ENCODE peak calls at places on chromosome 1, in seven cellular contexts. One of them, this sample, is unnamed.

GRCh38 chr1:59156526-59157196 is 140.2 kb upstream of the FGGY start:
- DNase-seq in AG10803: peak; percentile 33
- DNase-seq in stimulated activated CD8-positive, alpha-beta memory T cell treated with anti-CD3 and anti-CD28 coated beads, Interleukin-2, amount 100 ng/mL, for 1 hour: no peak
- DNase-seq in Calu3: no peak
- DNase-seq in HTR-8/SVneo: no peak
- DNase-seq in GM12891: no peak
- DNase-seq in stimulated activated naive B cell treated with anti-CD40 and anti-IgM and Interleukin-4, amounts not matched to agents 10 μg/mL and 1 μg/mL and 100 μg/mL, for 72 hours: no peak
- DNase-seq in this sample: no peak

GRCh38 chr1:46196609-46197008 is 1.6 kb downstream of the POMGNT1 start:
- DNase-seq in AG10803: no peak
- DNase-seq in stimulated activated CD8-positive, alpha-beta memory T cell treated with anti-CD3 and anti-CD28 coated beads, Interleukin-2, amount 100 ng/mL, for 1 hour: no peak
- DNase-seq in Calu3: no peak
- DNase-seq in HTR-8/SVneo: no peak
- DNase-seq in GM12891: no peak
- DNase-seq in stimulated activated naive B cell treated with anti-CD40 and anti-IgM and Interleukin-4, amounts not matched to agents 10 μg/mL and 1 μg/mL and 100 μg/mL, for 72 hours: no peak
- DNase-seq in this sample: no peak

GRCh38 chr1:65319141-65319540 is 9.8 kb downstream of the DNAJC6 start:
- DNase-seq in AG10803: no peak
- DNase-seq in stimulated activated CD8-positive, alpha-beta memory T cell treated with anti-CD3 and anti-CD28 coated beads, Interleukin-2, amount 100 ng/mL, for 1 hour: no peak
- DNase-seq in Calu3: no peak
- DNase-seq in HTR-8/SVneo: no peak
- DNase-seq in GM12891: no peak
- DNase-seq in stimulated activated naive B cell treated with anti-CD40 and anti-IgM and Interleukin-4, amounts not matched to agents 10 μg/mL and 1 μg/mL and 100 μg/mL, for 72 hours: no peak
- DNase-seq in this sample: no peak

GRCh38 chr1:160576430-160576829 is 2.9 kb downstream of the CD84 start:
- DNase-seq in AG10803: no peak
- DNase-seq in stimulated activated CD8-positive, alpha-beta memory T cell treated with anti-CD3 and anti-CD28 coated beads, Interleukin-2, amount 100 ng/mL, for 1 hour: no peak
- DNase-seq in Calu3: no peak
- DNase-seq in HTR-8/SVneo: no peak
- DNase-seq in GM12891: no peak
- DNase-seq in stimulated activated naive B cell treated with anti-CD40 and anti-IgM and Interleukin-4, amounts not matched to agents 10 μg/mL and 1 μg/mL and 100 μg/mL, for 72 hours: no peak
- DNase-seq in this sample: no peak

GRCh38 chr1:234941711-234942320 is 186.8 kb downstream of the TOMM20 start:
- DNase-seq in AG10803: no peak
- DNase-seq in stimulated activated CD8-positive, alpha-beta memory T cell treated with anti-CD3 and anti-CD28 coated beads, Interleukin-2, amount 100 ng/mL, for 1 hour: no peak
- DNase-seq in Calu3: no peak
- DNase-seq in HTR-8/SVneo: no peak
- DNase-seq in GM12891: no peak
- DNase-seq in stimulated activated naive B cell treated with anti-CD40 and anti-IgM and Interleukin-4, amounts not matched to agents 10 μg/mL and 1 μg/mL and 100 μg/mL, for 72 hours: no peak
- DNase-seq in this sample: no peak

GRCh38 chr1:98315309-98315708 is 346.2 kb upstream of the SNX7 start:
- DNase-seq in AG10803: peak; percentile 87
- DNase-seq in stimulated activated CD8-positive, alpha-beta memory T cell treated with anti-CD3 and anti-CD28 coated beads, Interleukin-2, amount 100 ng/mL, for 1 hour: no peak
- DNase-seq in Calu3: no peak
- DNase-seq in HTR-8/SVneo: no peak
- DNase-seq in GM12891: no peak
- DNase-seq in stimulated activated naive B cell treated with anti-CD40 and anti-IgM and Interleukin-4, amounts not matched to agents 10 μg/mL and 1 μg/mL and 100 μg/mL, for 72 hours: no peak
- DNase-seq in this sample: no peak

GRCh38 chr1:23838401-23838866 is 13.2 kb upstream of the HMGCL start:
- DNase-seq in AG10803: peak; percentile 37
- DNase-seq in stimulated activated CD8-positive, alpha-beta memory T cell treated with anti-CD3 and anti-CD28 coated beads, Interleukin-2, amount 100 ng/mL, for 1 hour: peak; percentile 53
- DNase-seq in Calu3: peak; percentile 74
- DNase-seq in HTR-8/SVneo: peak; percentile 37
- DNase-seq in GM12891: peak; percentile 71
- DNase-seq in stimulated activated naive B cell treated with anti-CD40 and anti-IgM and Interleukin-4, amounts not matched to agents 10 μg/mL and 1 μg/mL and 100 μg/mL, for 72 hours: peak; percentile 71
- DNase-seq in this sample: peak; percentile 41

GRCh38 chr1:173276922-173277800 is 70.0 kb upstream of the TNFSF4 start:
- DNase-seq in AG10803: no peak
- DNase-seq in stimulated activated CD8-positive, alpha-beta memory T cell treated with anti-CD3 and anti-CD28 coated beads, Interleukin-2, amount 100 ng/mL, for 1 hour: no peak
- DNase-seq in Calu3: no peak
- DNase-seq in HTR-8/SVneo: no peak
- DNase-seq in GM12891: no peak
- DNase-seq in stimulated activated naive B cell treated with anti-CD40 and anti-IgM and Interleukin-4, amounts not matched to agents 10 μg/mL and 1 μg/mL and 100 μg/mL, for 72 hours: no peak
- DNase-seq in this sample: no peak

GRCh38 chr1:109757936-109758786 is 5.6 kb downstream of the EPS8L3 start:
- DNase-seq in AG10803: no peak
- DNase-seq in stimulated activated CD8-positive, alpha-beta memory T cell treated with anti-CD3 and anti-CD28 coated beads, Interleukin-2, amount 100 ng/mL, for 1 hour: no peak
- DNase-seq in Calu3: no peak
- DNase-seq in HTR-8/SVneo: no peak
- DNase-seq in GM12891: no peak
- DNase-seq in stimulated activated naive B cell treated with anti-CD40 and anti-IgM and Interleukin-4, amounts not matched to agents 10 μg/mL and 1 μg/mL and 100 μg/mL, for 72 hours: no peak
- DNase-seq in this sample: no peak

GRCh38 chr1:223403184-223403815 is 10.1 kb downstream of the CCDC185 start:
- DNase-seq in AG10803: peak; percentile 54
- DNase-seq in stimulated activated CD8-positive, alpha-beta memory T cell treated with anti-CD3 and anti-CD28 coated beads, Interleukin-2, amount 100 ng/mL, for 1 hour: no peak
- DNase-seq in Calu3: no peak
- DNase-seq in HTR-8/SVneo: no peak
- DNase-seq in GM12891: no peak
- DNase-seq in stimulated activated naive B cell treated with anti-CD40 and anti-IgM and Interleukin-4, amounts not matched to agents 10 μg/mL and 1 μg/mL and 100 μg/mL, for 72 hours: no peak
- DNase-seq in this sample: peak; percentile 16

GRCh38 chr1:201728731-201729130 is 100.2 kb upstream of the IPO9 start:
- DNase-seq in AG10803: no peak
- DNase-seq in stimulated activated CD8-positive, alpha-beta memory T cell treated with anti-CD3 and anti-CD28 coated beads, Interleukin-2, amount 100 ng/mL, for 1 hour: no peak
- DNase-seq in Calu3: no peak
- DNase-seq in HTR-8/SVneo: no peak
- DNase-seq in GM12891: no peak
- DNase-seq in stimulated activated naive B cell treated with anti-CD40 and anti-IgM and Interleukin-4, amounts not matched to agents 10 μg/mL and 1 μg/mL and 100 μg/mL, for 72 hours: no peak
- DNase-seq in this sample: no peak

GRCh38 chr1:3491291-3492246 is 37.1 kb downstream of the ARHGEF16 start:
- DNase-seq in AG10803: peak; percentile 31
- DNase-seq in stimulated activated CD8-positive, alpha-beta memory T cell treated with anti-CD3 and anti-CD28 coated beads, Interleukin-2, amount 100 ng/mL, for 1 hour: peak; percentile 68
- DNase-seq in Calu3: peak; percentile 75
- DNase-seq in HTR-8/SVneo: peak; percentile 63
- DNase-seq in GM12891: peak; percentile 97
- DNase-seq in stimulated activated naive B cell treated with anti-CD40 and anti-IgM and Interleukin-4, amounts not matched to agents 10 μg/mL and 1 μg/mL and 100 μg/mL, for 72 hours: peak; percentile 76
- DNase-seq in this sample: peak; percentile 86

GRCh38 chr1:228246216-228246900 is 38.5 kb downstream of the OBSCN start:
- DNase-seq in AG10803: no peak
- DNase-seq in stimulated activated CD8-positive, alpha-beta memory T cell treated with anti-CD3 and anti-CD28 coated beads, Interleukin-2, amount 100 ng/mL, for 1 hour: no peak
- DNase-seq in Calu3: no peak
- DNase-seq in HTR-8/SVneo: no peak
- DNase-seq in GM12891: no peak
- DNase-seq in stimulated activated naive B cell treated with anti-CD40 and anti-IgM and Interleukin-4, amounts not matched to agents 10 μg/mL and 1 μg/mL and 100 μg/mL, for 72 hours: no peak
- DNase-seq in this sample: no peak

GRCh38 chr1:16260814-16261213 is 23.8 kb upstream of the CPLANE2 start:
- DNase-seq in AG10803: peak; percentile 66
- DNase-seq in stimulated activated CD8-positive, alpha-beta memory T cell treated with anti-CD3 and anti-CD28 coated beads, Interleukin-2, amount 100 ng/mL, for 1 hour: no peak
- DNase-seq in Calu3: no peak
- DNase-seq in HTR-8/SVneo: no peak
- DNase-seq in GM12891: no peak
- DNase-seq in stimulated activated naive B cell treated with anti-CD40 and anti-IgM and Interleukin-4, amounts not matched to agents 10 μg/mL and 1 μg/mL and 100 μg/mL, for 72 hours: no peak
- DNase-seq in this sample: no peak

GRCh38 chr1:101394041-101394440 is 157.2 kb downstream of the S1PR1 start:
- DNase-seq in AG10803: peak; percentile 1
- DNase-seq in stimulated activated CD8-positive, alpha-beta memory T cell treated with anti-CD3 and anti-CD28 coated beads, Interleukin-2, amount 100 ng/mL, for 1 hour: no peak
- DNase-seq in Calu3: no peak
- DNase-seq in HTR-8/SVneo: no peak
- DNase-seq in GM12891: no peak
- DNase-seq in stimulated activated naive B cell treated with anti-CD40 and anti-IgM and Interleukin-4, amounts not matched to agents 10 μg/mL and 1 μg/mL and 100 μg/mL, for 72 hours: no peak
- DNase-seq in this sample: no peak

GRCh38 chr1:159860456-159860855 is 2.0 kb downstream of the VSIG8 start:
- DNase-seq in AG10803: no peak
- DNase-seq in stimulated activated CD8-positive, alpha-beta memory T cell treated with anti-CD3 and anti-CD28 coated beads, Interleukin-2, amount 100 ng/mL, for 1 hour: no peak
- DNase-seq in Calu3: no peak
- DNase-seq in HTR-8/SVneo: no peak
- DNase-seq in GM12891: no peak
- DNase-seq in stimulated activated naive B cell treated with anti-CD40 and anti-IgM and Interleukin-4, amounts not matched to agents 10 μg/mL and 1 μg/mL and 100 μg/mL, for 72 hours: no peak
- DNase-seq in this sample: no peak

GRCh38 chr1:94817697-94818096 is 2.5 kb upstream of the SLC44A3 start:
- DNase-seq in AG10803: no peak
- DNase-seq in stimulated activated CD8-positive, alpha-beta memory T cell treated with anti-CD3 and anti-CD28 coated beads, Interleukin-2, amount 100 ng/mL, for 1 hour: no peak
- DNase-seq in Calu3: no peak
- DNase-seq in HTR-8/SVneo: no peak
- DNase-seq in GM12891: no peak
- DNase-seq in stimulated activated naive B cell treated with anti-CD40 and anti-IgM and Interleukin-4, amounts not matched to agents 10 μg/mL and 1 μg/mL and 100 μg/mL, for 72 hours: no peak
- DNase-seq in this sample: no peak

GRCh38 chr1:160550572-160551034 is 27.5 kb upstream of the SLAMF6 start:
- DNase-seq in AG10803: no peak
- DNase-seq in stimulated activated CD8-positive, alpha-beta memory T cell treated with anti-CD3 and anti-CD28 coated beads, Interleukin-2, amount 100 ng/mL, for 1 hour: no peak
- DNase-seq in Calu3: no peak
- DNase-seq in HTR-8/SVneo: no peak
- DNase-seq in GM12891: no peak
- DNase-seq in stimulated activated naive B cell treated with anti-CD40 and anti-IgM and Interleukin-4, amounts not matched to agents 10 μg/mL and 1 μg/mL and 100 μg/mL, for 72 hours: no peak
- DNase-seq in this sample: no peak

GRCh38 chr1:158180741-158181576 is at the start of gene CD1D:
- DNase-seq in AG10803: no peak
- DNase-seq in stimulated activated CD8-positive, alpha-beta memory T cell treated with anti-CD3 and anti-CD28 coated beads, Interleukin-2, amount 100 ng/mL, for 1 hour: no peak
- DNase-seq in Calu3: peak; percentile 34
- DNase-seq in HTR-8/SVneo: peak; percentile 9
- DNase-seq in GM12891: peak; percentile 37
- DNase-seq in stimulated activated naive B cell treated with anti-CD40 and anti-IgM and Interleukin-4, amounts not matched to agents 10 μg/mL and 1 μg/mL and 100 μg/mL, for 72 hours: peak; percentile 15
- DNase-seq in this sample: no peak

GRCh38 chr1:44655609-44656008 is 18.7 kb downstream of the TMEM53 start:
- DNase-seq in AG10803: peak; percentile 11
- DNase-seq in stimulated activated CD8-positive, alpha-beta memory T cell treated with anti-CD3 and anti-CD28 coated beads, Interleukin-2, amount 100 ng/mL, for 1 hour: no peak
- DNase-seq in Calu3: peak; percentile 59
- DNase-seq in HTR-8/SVneo: no peak
- DNase-seq in GM12891: no peak
- DNase-seq in stimulated activated naive B cell treated with anti-CD40 and anti-IgM and Interleukin-4, amounts not matched to agents 10 μg/mL and 1 μg/mL and 100 μg/mL, for 72 hours: no peak
- DNase-seq in this sample: peak; percentile 45

GRCh38 chr1:242524571-242525359 is at the start of gene PLD5:
- DNase-seq in AG10803: no peak
- DNase-seq in stimulated activated CD8-positive, alpha-beta memory T cell treated with anti-CD3 and anti-CD28 coated beads, Interleukin-2, amount 100 ng/mL, for 1 hour: no peak
- DNase-seq in Calu3: peak; percentile 36
- DNase-seq in HTR-8/SVneo: no peak
- DNase-seq in GM12891: no peak
- DNase-seq in stimulated activated naive B cell treated with anti-CD40 and anti-IgM and Interleukin-4, amounts not matched to agents 10 μg/mL and 1 μg/mL and 100 μg/mL, for 72 hours: no peak
- DNase-seq in this sample: no peak

GRCh38 chr1:151047591-151047924 is at the start of gene C1orf56:
- DNase-seq in AG10803: peak; percentile 68
- DNase-seq in stimulated activated CD8-positive, alpha-beta memory T cell treated with anti-CD3 and anti-CD28 coated beads, Interleukin-2, amount 100 ng/mL, for 1 hour: no peak
- DNase-seq in Calu3: peak; percentile 72
- DNase-seq in HTR-8/SVneo: no peak
- DNase-seq in GM12891: peak; percentile 79
- DNase-seq in stimulated activated naive B cell treated with anti-CD40 and anti-IgM and Interleukin-4, amounts not matched to agents 10 μg/mL and 1 μg/mL and 100 μg/mL, for 72 hours: peak; percentile 47
- DNase-seq in this sample: peak; percentile 58

GRCh38 chr1:217090073-217090911 is 367.1 kb upstream of the ESRRG start:
- DNase-seq in AG10803: no peak
- DNase-seq in stimulated activated CD8-positive, alpha-beta memory T cell treated with anti-CD3 and anti-CD28 coated beads, Interleukin-2, amount 100 ng/mL, for 1 hour: no peak
- DNase-seq in Calu3: no peak
- DNase-seq in HTR-8/SVneo: no peak
- DNase-seq in GM12891: no peak
- DNase-seq in stimulated activated naive B cell treated with anti-CD40 and anti-IgM and Interleukin-4, amounts not matched to agents 10 μg/mL and 1 μg/mL and 100 μg/mL, for 72 hours: no peak
- DNase-seq in this sample: no peak